ENCODE peak calls at places on chromosomes 7 and 10, in seven cellular contexts. F is esophagus squamous epithelium, K is adrenal gland, M is AG09309, H is HepG2, J is fibroblast of pulmonary artery, L is lower leg skin. G is an unnamed sample.

GRCh38 chr7:116525298-116525912 is 569 bp downstream of the CAV1 start:
- DNase-seq in F (no peak), K (no peak), M (no peak), H (no peak), J (peak; percentile 23), L (peak; percentile 92), G (peak; percentile 35)

GRCh38 chr7:120792861-120793130 is 65.1 kb downstream of the TSPAN12 start:
- DNase-seq in F (no peak), K (no peak), M (no peak), H (no peak), J (no peak), L (no peak), G (no peak)

GRCh38 chr7:151683615-151684407 is 164.1 kb upstream of the RHEB start:
- DNase-seq in F (no peak), K (no peak), M (no peak), H (no peak), J (no peak), L (peak; percentile 82), G (no peak)

GRCh38 chr7:36490335-36490940 is 100.8 kb downstream of the ANLN start:
- DNase-seq in F (no peak), K (no peak), M (no peak), H (no peak), J (no peak), L (no peak), G (no peak)

GRCh38 chr7:125668321-125668993 is 738.8 kb upstream of the POT1 start:
- DNase-seq in F (no peak), K (no peak), M (no peak), H (no peak), J (no peak), L (no peak), G (no peak)

GRCh38 chr7:128381161-128381821 is 19.8 kb upstream of the PRRT4 start:
- DNase-seq in F (no peak), K (peak; percentile 68), M (no peak), H (no peak), J (no peak), L (peak; percentile 91), G (no peak)

GRCh38 chr10:35822316-35822715 is 180.2 kb upstream of the FZD8 start:
- DNase-seq in F (no peak), K (peak; percentile 52), M (peak; percentile 29), H (peak; percentile 3), J (peak; percentile 71), L (peak; percentile 96), G (peak; percentile 65)

GRCh38 chr10:66257801-66258200 is 668.0 kb upstream of the LRRTM3 start:
- DNase-seq in F (no peak), K (no peak), M (no peak), H (no peak), J (no peak), L (no peak), G (no peak)

GRCh38 chr10:32372000-32372875 is 25.3 kb upstream of the EPC1 start:
- DNase-seq in F (no peak), K (no peak), M (no peak), H (no peak), J (no peak), L (no peak), G (no peak)

GRCh38 chr10:8059191-8059936 is 4.9 kb downstream of the GATA3 start:
- DNase-seq in F (no peak), K (no peak), M (no peak), H (no peak), J (no peak), L (peak; percentile 69), G (no peak)

GRCh38 chr10:8060010-8060703 is 5.7 kb downstream of the GATA3 start:
- DNase-seq in F (no peak), K (peak; percentile 80), M (no peak), H (no peak), J (no peak), L (peak; percentile 85), G (peak; percentile 19)

GRCh38 chr10:8058274-8059111 is 4.0 kb downstream of the GATA3 start:
- DNase-seq in F (no peak), K (no peak), M (no peak), H (no peak), J (no peak), L (peak; percentile 83), G (no peak)

GRCh38 chr10:8061274-8062211 is 7.1 kb downstream of the GATA3 start:
- DNase-seq in F (no peak), K (peak; percentile 75), M (no peak), H (no peak), J (no peak), L (peak; percentile 81), G (no peak)

DNA sequence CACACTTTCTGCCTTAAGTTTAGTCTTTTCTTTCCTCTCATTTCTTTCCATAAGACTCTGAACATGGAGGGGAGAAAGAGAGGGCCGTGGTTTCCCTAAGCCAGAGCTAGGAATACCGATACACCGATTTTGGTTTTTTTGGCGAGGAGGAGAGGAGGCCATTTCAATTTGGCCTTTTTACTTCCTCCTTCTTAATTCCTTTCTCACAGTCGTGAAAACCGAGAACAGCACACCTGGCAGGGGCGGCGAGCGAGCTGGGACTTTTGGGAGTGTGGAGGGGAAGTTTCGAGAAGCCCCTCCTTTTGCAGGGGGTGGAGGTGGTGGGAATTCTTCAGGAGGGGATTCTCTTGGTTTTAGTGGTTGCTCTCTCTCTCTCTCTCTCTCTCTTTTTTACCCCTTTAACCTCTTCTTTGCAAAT is 6.2 kb downstream of the GATA3 start:
- DNase-seq in F (no peak), K (no peak), M (no peak), H (no peak), J (no peak), L (peak; percentile 81), G (no peak)
- H3K4me3 ChIP-seq in F (no peak overlapping the region), K (no peak overlapping the region), M (no peak overlapping the region), H (no peak overlapping the region), J (no peak overlapping the region), L (no peak overlapping the region), G (no peak overlapping the region)

DNA sequence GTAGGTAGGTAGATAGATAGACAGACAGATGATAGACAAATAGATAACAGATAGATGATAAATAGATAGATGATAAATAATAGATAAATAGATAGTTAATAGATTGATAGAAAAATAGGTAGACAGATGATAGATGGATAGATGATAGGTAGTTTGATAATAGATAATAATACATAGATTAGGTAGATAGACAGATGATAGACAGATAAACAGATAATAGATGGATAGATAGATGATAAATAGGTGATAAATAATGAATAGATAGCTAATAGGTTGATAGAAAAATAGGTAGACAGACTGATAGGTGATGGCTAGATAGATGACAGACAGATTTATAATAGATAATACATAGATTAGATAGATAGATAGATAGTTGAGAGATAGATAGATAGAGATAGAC is 350.5 kb upstream of the DPP6 start:
- DNase-seq in F (no peak), K (no peak), M (no peak), H (no peak), J (no peak), L (no peak), G (no peak)
- TF ChIP-seq CTCF in F (no peak), K (no peak), M (no peak), H (no peak), J (no peak), L (no peak), G (no peak)

GRCh38 chr10:132515811-132516726 is 21.5 kb upstream of the INPP5A start:
- DNase-seq in F (no peak), K (peak; percentile 49), M (no peak), H (no peak), J (no peak), L (peak; percentile 86), G (no peak)
- H3K4me3 ChIP-seq in F (no peak overlapping the region), K (no peak overlapping the region), M (no peak overlapping the region), H (no peak overlapping the region), J (no peak overlapping the region), L (no peak overlapping the region), G (no peak overlapping the region)

GRCh38 chr10:69774596-69774995 is 27.1 kb upstream of the COL13A1 start:
- DNase-seq in F (no peak), K (no peak), M (no peak), H (no peak), J (no peak), L (no peak), G (no peak)
- TF ChIP-seq CTCF in F (no peak), K (no peak), M (no peak), H (no peak), J (no peak), L (no peak), G (no peak)

GRCh38 chr7:23273141-23273599 is 26.0 kb upstream of the MALSU1 start:
- DNase-seq in F (peak; percentile 47), K (peak; percentile 97), M (no peak), H (peak; percentile 89), J (peak; percentile 94), L (peak; percentile 94), G (peak; percentile 96)
- H3K4me3 ChIP-seq in F (no peak overlapping the region), K (no peak overlapping the region), M (no peak overlapping the region), H (peak overlapping the region; percentile 20), J (no peak overlapping the region), L (no peak overlapping the region), G (no peak overlapping the region)

DNA sequence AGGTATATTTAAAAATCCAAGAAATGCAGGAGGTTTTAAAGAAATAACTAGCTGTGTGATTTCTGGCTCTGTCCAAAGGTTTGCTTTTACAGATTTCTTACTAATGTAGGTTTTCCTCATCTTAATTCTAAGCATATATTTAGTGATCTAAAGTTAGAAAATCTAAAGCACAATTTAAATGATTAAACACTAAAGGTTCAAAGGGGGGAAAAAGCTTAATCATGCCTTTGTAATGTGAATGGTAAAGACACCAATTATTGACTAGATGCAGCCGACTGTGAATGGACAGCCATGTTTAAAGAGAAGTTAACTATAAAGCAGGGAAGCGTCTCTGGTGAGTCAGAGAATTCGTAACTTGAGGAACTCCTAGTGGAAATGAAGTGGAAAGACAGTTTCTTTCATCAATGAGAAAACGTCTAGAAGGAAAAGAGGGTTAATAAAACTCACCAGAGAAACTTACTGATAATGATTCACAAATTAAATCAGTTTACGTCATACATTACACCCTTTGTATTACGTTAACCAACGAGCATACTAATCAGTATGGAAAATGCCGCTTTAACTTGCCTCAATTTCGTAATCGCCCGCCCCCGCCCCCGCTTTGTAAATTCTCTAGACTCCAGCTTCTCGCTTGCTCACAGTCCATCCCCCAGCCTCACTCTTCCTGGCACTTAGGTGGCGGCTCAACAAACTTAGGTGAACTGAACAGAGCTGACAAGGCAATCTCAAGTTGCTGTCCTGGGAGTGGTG is 1.1 kb upstream of the HBP1 start:
- DNase-seq in F (no peak), K (no peak), M (peak; percentile 57), H (peak; percentile 74), J (peak; percentile 94), L (no peak), G (peak; percentile 83)
- TF ChIP-seq CTCF in F (peak; percentile 33), K (peak; percentile 67), M (peak; percentile 32), H (peak; percentile 20), J (peak; percentile 48), L (no peak), G (peak; percentile 38)

GRCh38 chr10:43304079-43304686 is 37.3 kb upstream of the RASGEF1A start:
- DNase-seq in F (no peak), K (no peak), M (no peak), H (no peak), J (no peak), L (no peak), G (no peak)
- H3K4me3 ChIP-seq in F (peak overlapping the region; percentile 38), K (no peak overlapping the region), M (peak overlapping the region; percentile 34), H (peak overlapping the region; percentile 37), J (peak overlapping the region; percentile 42), L (no peak overlapping the region), G (peak overlapping the region; percentile 50)

DNA sequence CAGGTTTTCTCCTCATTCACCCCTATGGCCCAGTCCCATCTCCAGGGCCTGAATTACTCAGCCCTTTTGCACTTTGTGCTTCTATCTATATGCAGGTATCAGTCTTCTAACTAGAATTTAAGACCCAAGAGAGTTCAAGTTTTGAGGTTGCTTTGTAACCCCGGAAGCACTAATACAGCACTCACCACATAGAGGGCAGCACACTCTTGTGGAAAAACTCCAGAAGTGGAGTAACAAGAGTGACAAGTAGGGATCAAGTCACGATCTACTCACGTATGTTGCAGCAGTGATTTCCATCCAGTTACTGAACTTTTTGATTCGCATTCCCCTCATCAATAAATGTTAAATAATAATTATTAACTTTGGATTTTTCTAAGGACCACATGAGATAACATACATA is 151.0 kb downstream of the CHCHD3 start:
- DNase-seq in F (no peak), K (no peak), M (no peak), H (peak; percentile 9), J (peak; percentile 10), L (no peak), G (no peak)
- TF ChIP-seq CTCF in F (no peak), K (no peak), M (peak; percentile 10), H (peak; percentile 28), J (peak; percentile 21), L (no peak), G (peak; percentile 33)

G was measured in hepatocyte.